ENCODE peak calls at places on chromosome 9, in five cellular contexts. One of them, this sample, is unnamed.

GRCh38 chr9:78122631-78123030 is 91.0 kb upstream of the GNAQ start:
- DNase-seq in PC-3: peak
- DNase-seq in H9: no peak
- DNase-seq in HCT116: no peak
- DNase-seq in MM.1S: no peak
- DNase-seq in this sample: no peak

GRCh38 chr9:34744295-34745221 is 34.6 kb upstream of the CCL21 start:
- DNase-seq in PC-3: peak
- DNase-seq in H9: no peak
- DNase-seq in HCT116: peak
- DNase-seq in MM.1S: no peak
- DNase-seq in this sample: peak

GRCh38 chr9:131095666-131096489 is 453 bp upstream of the AIF1L start:
- DNase-seq in PC-3: peak
- DNase-seq in H9: peak
- DNase-seq in HCT116: peak
- DNase-seq in MM.1S: no peak
- DNase-seq in this sample: peak

GRCh38 chr9:137311171-137311970 is 9.3 kb upstream of the NRARP start:
- DNase-seq in PC-3: peak
- DNase-seq in H9: peak
- DNase-seq in HCT116: peak
- DNase-seq in MM.1S: no peak
- DNase-seq in this sample: peak

GRCh38 chr9:113343732-113344231 is 3.7 kb upstream of the WDR31 start:
- DNase-seq in PC-3: no peak
- DNase-seq in H9: no peak
- DNase-seq in HCT116: no peak
- DNase-seq in MM.1S: peak
- DNase-seq in this sample: peak

GRCh38 chr9:109278848-109279247 is 42.0 kb downstream of the EPB41L4B start:
- DNase-seq in PC-3: no peak
- DNase-seq in H9: no peak
- DNase-seq in HCT116: no peak
- DNase-seq in MM.1S: no peak
- DNase-seq in this sample: no peak

GRCh38 chr9:15136646-15137045 is 170.4 kb downstream of the TTC39B start:
- DNase-seq in PC-3: peak
- DNase-seq in H9: peak
- DNase-seq in HCT116: peak
- DNase-seq in MM.1S: peak
- DNase-seq in this sample: no peak

GRCh38 chr9:104882574-104882973 is 45.4 kb downstream of the ABCA1 start:
- DNase-seq in PC-3: no peak
- DNase-seq in H9: no peak
- DNase-seq in HCT116: no peak
- DNase-seq in MM.1S: no peak
- DNase-seq in this sample: no peak

GRCh38 chr9:12813960-12814876 is 39.4 kb downstream of the LURAP1L start:
- DNase-seq in PC-3: peak
- DNase-seq in H9: no peak
- DNase-seq in HCT116: peak
- DNase-seq in MM.1S: peak
- DNase-seq in this sample: peak

GRCh38 chr9:105363842-105364241 is 84.0 kb upstream of the FSD1L start:
- DNase-seq in PC-3: no peak
- DNase-seq in H9: no peak
- DNase-seq in HCT116: no peak
- DNase-seq in MM.1S: no peak
- DNase-seq in this sample: no peak

GRCh38 chr9:35102465-35102768 is 514 bp downstream of the STOML2 start:
- DNase-seq in PC-3: no peak
- DNase-seq in H9: peak
- DNase-seq in HCT116: no peak
- DNase-seq in MM.1S: no peak
- DNase-seq in this sample: peak

GRCh38 chr9:38182321-38182720 is 113.3 kb upstream of the SHB start:
- DNase-seq in PC-3: no peak
- DNase-seq in H9: no peak
- DNase-seq in HCT116: no peak
- DNase-seq in MM.1S: no peak
- DNase-seq in this sample: no peak

GRCh38 chr9:129138476-129139232 is 27.4 kb downstream of the PTPA start:
- DNase-seq in PC-3: peak
- DNase-seq in H9: no peak
- DNase-seq in HCT116: no peak
- DNase-seq in MM.1S: no peak
- DNase-seq in this sample: peak

GRCh38 chr9:133257398-133258053 is 17.5 kb downstream of the ABO start:
- DNase-seq in PC-3: no peak
- DNase-seq in H9: no peak
- DNase-seq in HCT116: no peak
- DNase-seq in MM.1S: no peak
- DNase-seq in this sample: peak

GRCh38 chr9:74683322-74683721 is 186.2 kb downstream of the RORB start:
- DNase-seq in PC-3: no peak
- DNase-seq in H9: no peak
- DNase-seq in HCT116: no peak
- DNase-seq in MM.1S: no peak
- DNase-seq in this sample: no peak

GRCh38 chr9:119611564-119611963 is 242.3 kb upstream of the BRINP1 start:
- DNase-seq in PC-3: no peak
- DNase-seq in H9: no peak
- DNase-seq in HCT116: no peak
- DNase-seq in MM.1S: no peak
- DNase-seq in this sample: no peak

GRCh38 chr9:70421272-70422180 is 7.1 kb upstream of the KLF9 start:
- DNase-seq in PC-3: no peak
- DNase-seq in H9: no peak
- DNase-seq in HCT116: no peak
- DNase-seq in MM.1S: no peak
- DNase-seq in this sample: no peak

GRCh38 chr9:33818832-33819500 is 2.0 kb downstream of the UBE2R2 start:
- DNase-seq in PC-3: peak
- DNase-seq in H9: no peak
- DNase-seq in HCT116: no peak
- DNase-seq in MM.1S: no peak
- DNase-seq in this sample: no peak

GRCh38 chr9:76444530-76444929 is 14.5 kb upstream of the GCNT1 start:
- DNase-seq in PC-3: no peak
- DNase-seq in H9: no peak
- DNase-seq in HCT116: no peak
- DNase-seq in MM.1S: no peak
- DNase-seq in this sample: no peak

GRCh38 chr9:71878327-71879274 is 32.4 kb downstream of the ABHD17B start:
- DNase-seq in PC-3: no peak
- DNase-seq in H9: no peak
- DNase-seq in HCT116: no peak
- DNase-seq in MM.1S: no peak
- DNase-seq in this sample: no peak

GRCh38 chr9:19156805-19157204 is 29.5 kb upstream of the PLIN2 start:
- DNase-seq in PC-3: no peak
- DNase-seq in H9: no peak
- DNase-seq in HCT116: no peak
- DNase-seq in MM.1S: no peak
- DNase-seq in this sample: no peak

GRCh38 chr9:19162026-19162366 is 34.7 kb upstream of the PLIN2 start:
- DNase-seq in PC-3: no peak
- DNase-seq in H9: no peak
- DNase-seq in HCT116: no peak
- DNase-seq in MM.1S: no peak
- DNase-seq in this sample: no peak

GRCh38 chr9:19162956-19163355 is 35.7 kb upstream of the PLIN2 start:
- DNase-seq in PC-3: no peak
- DNase-seq in H9: no peak
- DNase-seq in HCT116: no peak
- DNase-seq in MM.1S: no peak
- DNase-seq in this sample: no peak

GRCh38 chr9:19160085-19160484 is 32.8 kb upstream of the PLIN2 start:
- DNase-seq in PC-3: no peak
- DNase-seq in H9: no peak
- DNase-seq in HCT116: no peak
- DNase-seq in MM.1S: no peak
- DNase-seq in this sample: no peak

GRCh38 chr9:19161257-19162025 is 34.1 kb upstream of the PLIN2 start:
- DNase-seq in PC-3: peak
- DNase-seq in H9: no peak
- DNase-seq in HCT116: peak
- DNase-seq in MM.1S: no peak
- DNase-seq in this sample: no peak
- H3K9ac ChIP-seq in PC-3: peak
- H3K9ac ChIP-seq in H9: no peak
- H3K9ac ChIP-seq in HCT116: peak
- H3K9ac ChIP-seq in MM.1S: no peak
- H3K9ac ChIP-seq in this sample: peak

GRCh38 chr9:90801507-90802289 is at the start of gene SYK:
- DNase-seq in PC-3: peak
- DNase-seq in H9: peak
- DNase-seq in HCT116: no peak
- DNase-seq in MM.1S: peak
- DNase-seq in this sample: peak

GRCh38 chr9:90803860-90804593 is 2.4 kb downstream of the SYK start:
- DNase-seq in PC-3: no peak
- DNase-seq in H9: no peak
- DNase-seq in HCT116: no peak
- DNase-seq in MM.1S: peak
- DNase-seq in this sample: no peak

GRCh38 chr9:90802534-90802933 is 915 bp downstream of the SYK start:
- DNase-seq in PC-3: no peak
- DNase-seq in H9: no peak
- DNase-seq in HCT116: no peak
- DNase-seq in MM.1S: peak
- DNase-seq in this sample: no peak

GRCh38 chr9:90799271-90799860 is 2.3 kb upstream of the SYK start:
- DNase-seq in PC-3: no peak
- DNase-seq in H9: no peak
- DNase-seq in HCT116: no peak
- DNase-seq in MM.1S: no peak
- DNase-seq in this sample: no peak

GRCh38 chr9:90801175-90801506 is 478 bp upstream of the SYK start:
- DNase-seq in PC-3: no peak
- DNase-seq in H9: no peak
- DNase-seq in HCT116: no peak
- DNase-seq in MM.1S: no peak
- DNase-seq in this sample: no peak
- H3K27ac ChIP-seq in PC-3: peak
- H3K27ac ChIP-seq in H9: no peak
- H3K27ac ChIP-seq in HCT116: peak
- H3K27ac ChIP-seq in MM.1S: peak
- H3K27ac ChIP-seq in this sample: peak

GRCh38 chr9:19920401-19920800 is 131.6 kb upstream of the SLC24A2 start:
- DNase-seq in PC-3: no peak
- DNase-seq in H9: no peak
- DNase-seq in HCT116: no peak
- DNase-seq in MM.1S: no peak
- DNase-seq in this sample: no peak

GRCh38 chr9:19925674-19926503 is 137.1 kb upstream of the SLC24A2 start:
- DNase-seq in PC-3: peak
- DNase-seq in H9: peak
- DNase-seq in HCT116: peak
- DNase-seq in MM.1S: peak
- DNase-seq in this sample: peak

GRCh38 chr9:19918630-19919029 is 129.8 kb upstream of the SLC24A2 start:
- DNase-seq in PC-3: no peak
- DNase-seq in H9: no peak
- DNase-seq in HCT116: no peak
- DNase-seq in MM.1S: no peak
- DNase-seq in this sample: no peak

GRCh38 chr9:19924090-19924489 is 135.3 kb upstream of the SLC24A2 start:
- DNase-seq in PC-3: no peak
- DNase-seq in H9: no peak
- DNase-seq in HCT116: no peak
- DNase-seq in MM.1S: no peak
- DNase-seq in this sample: no peak

GRCh38 chr9:19922476-19923118 is 133.8 kb upstream of the SLC24A2 start:
- DNase-seq in PC-3: peak
- DNase-seq in H9: peak
- DNase-seq in HCT116: peak
- DNase-seq in MM.1S: no peak
- DNase-seq in this sample: no peak
- H3K9ac ChIP-seq in PC-3: no peak
- H3K9ac ChIP-seq in H9: no peak
- H3K9ac ChIP-seq in HCT116: no peak
- H3K9ac ChIP-seq in MM.1S: no peak
- H3K9ac ChIP-seq in this sample: no peak

GRCh38 chr9:127543221-127543620 is 68.9 kb upstream of the STXBP1 start:
- DNase-seq in PC-3: no peak
- DNase-seq in H9: no peak
- DNase-seq in HCT116: no peak
- DNase-seq in MM.1S: no peak
- DNase-seq in this sample: no peak
- H3K27ac ChIP-seq in PC-3: no peak
- H3K27ac ChIP-seq in H9: no peak
- H3K27ac ChIP-seq in HCT116: no peak
- H3K27ac ChIP-seq in MM.1S: no peak
- H3K27ac ChIP-seq in this sample: peak

DNA sequence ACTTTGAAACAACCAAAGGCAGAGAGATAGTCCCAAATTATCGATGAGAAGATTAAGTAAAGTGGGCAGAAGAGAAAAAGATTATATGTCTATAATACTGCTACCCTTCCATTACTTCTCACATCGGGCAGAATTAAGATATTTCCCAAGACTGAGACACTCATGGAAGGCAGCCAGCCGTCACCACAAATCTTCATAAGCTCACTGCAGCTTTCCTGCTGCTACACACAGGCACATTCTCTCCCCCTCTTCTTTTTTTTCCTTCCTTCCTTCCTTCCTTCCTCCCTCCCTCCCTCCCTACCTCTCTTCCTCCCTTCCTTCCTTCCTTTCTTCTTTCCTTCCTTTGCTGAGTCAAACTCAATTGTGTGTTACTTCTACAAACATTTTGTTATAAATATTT is 58.7 kb upstream of the SPATA31C2 start:
- DNase-seq in PC-3: peak
- DNase-seq in H9: no peak
- DNase-seq in HCT116: no peak
- DNase-seq in MM.1S: no peak
- DNase-seq in this sample: no peak
- H3K9ac ChIP-seq in PC-3: peak
- H3K9ac ChIP-seq in H9: no peak
- H3K9ac ChIP-seq in HCT116: no peak
- H3K9ac ChIP-seq in MM.1S: no peak
- H3K9ac ChIP-seq in this sample: peak

DNA sequence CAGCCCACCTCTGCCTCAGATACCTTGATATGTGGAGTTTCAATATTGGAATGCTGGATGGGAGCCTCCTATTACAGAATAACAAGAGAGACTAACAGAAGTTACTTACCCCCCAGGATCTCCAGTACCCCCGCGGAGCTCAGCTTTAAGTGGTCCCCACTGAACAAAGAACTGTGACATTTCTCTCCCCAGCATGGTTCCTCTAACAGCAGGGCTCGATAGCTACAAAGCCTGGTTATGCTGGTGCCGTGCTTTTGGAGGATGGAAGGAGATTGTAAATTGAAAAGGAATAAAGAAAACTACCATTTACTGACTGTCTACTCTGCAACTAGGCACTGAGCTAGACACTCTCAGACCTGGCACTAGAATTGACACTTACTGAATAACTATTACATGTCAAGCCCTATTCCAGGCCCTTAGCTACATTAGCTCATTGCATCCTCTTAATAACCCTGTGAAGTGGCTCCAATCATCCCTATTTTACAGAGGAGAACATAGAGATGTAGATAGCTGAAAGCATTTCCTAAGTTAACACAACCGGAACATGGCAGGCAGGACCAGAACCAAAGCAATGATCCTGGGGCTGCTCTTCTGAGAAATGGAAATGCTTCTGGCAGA is 145.3 kb downstream of the TTLL11 start:
- DNase-seq in PC-3: no peak
- DNase-seq in H9: no peak
- DNase-seq in HCT116: no peak
- DNase-seq in MM.1S: no peak
- DNase-seq in this sample: no peak
- H3K27ac ChIP-seq in PC-3: no peak
- H3K27ac ChIP-seq in H9: no peak
- H3K27ac ChIP-seq in HCT116: no peak
- H3K27ac ChIP-seq in MM.1S: no peak
- H3K27ac ChIP-seq in this sample: no peak

This sample was measured in kidney.